ENCODE peak calls at places on chromosome 13, in four cellular contexts. X is astrocyte of the hippocampus, U is dorsolateral prefrontal cortex, C is anterior cingulate cortex. S is an unnamed sample.

GRCh38 chr13:114152831-114153371 is 20.5 kb upstream of the RASA3 start:
- DNase-seq in X (no peak), U (no peak), C (no peak), S (no peak)

GRCh38 chr13:110887955-110888333 is 26.9 kb downstream of the ANKRD10 start:
- DNase-seq in X (no peak), U (no peak), C (peak), S (no peak)

GRCh38 chr13:65293530-65294198 is 1936.5 kb downstream of the PCDH9 start:
- DNase-seq in X (no peak), U (no peak), C (no peak), S (no peak)

GRCh38 chr13:113356594-113356993 is 7.3 kb downstream of the GRTP1 start:
- DNase-seq in X (no peak), U (no peak), C (no peak), S (no peak)

GRCh38 chr13:107642841-107643240 is 572.5 kb downstream of the LIG4 start:
- DNase-seq in X (no peak), U (no peak), C (no peak), S (no peak)

GRCh38 chr13:84431646-84432045 is 549.4 kb upstream of the SLITRK1 start:
- DNase-seq in X (peak), U (no peak), C (no peak), S (no peak)

GRCh38 chr13:20416223-20416622 is 109.4 kb downstream of the CRYL1 start:
- DNase-seq in X (peak), U (no peak), C (no peak), S (no peak)

GRCh38 chr13:43522788-43523187 is 264.0 kb downstream of the ENOX1 start:
- DNase-seq in X (peak), U (no peak), C (no peak), S (no peak)

GRCh38 chr13:47109028-47109427 is 212.2 kb upstream of the HTR2A start:
- DNase-seq in X (no peak), U (no peak), C (no peak), S (no peak)

GRCh38 chr13:72221276-72221962 is 354.4 kb upstream of the DACH1 start:
- DNase-seq in X (no peak), U (no peak), C (no peak), S (peak)

GRCh38 chr13:44050450-44051063 is 170.9 kb downstream of the LACC1 start:
- DNase-seq in X (peak), U (no peak), C (no peak), S (no peak)

GRCh38 chr13:25406377-25406776 is 34.6 kb downstream of the ATP8A2 start:
- DNase-seq in X (no peak), U (no peak), C (no peak), S (no peak)

GRCh38 chr13:113470073-113470472 is 16.8 kb upstream of the ADPRHL1 start:
- DNase-seq in X (no peak), U (no peak), C (no peak), S (no peak)

GRCh38 chr13:112844879-112845278 is 124.1 kb upstream of the MCF2L start:
- DNase-seq in X (no peak), U (no peak), C (no peak), S (no peak)

GRCh38 chr13:98103942-98104880 is 38.7 kb upstream of the FARP1 start:
- DNase-seq in X (peak), U (no peak), C (no peak), S (no peak)

GRCh38 chr13:84609716-84610115 is 727.4 kb upstream of the SLITRK1 start:
- DNase-seq in X (peak), U (no peak), C (no peak), S (no peak)

GRCh38 chr13:24272452-24273161 is 36.8 kb upstream of the C1QTNF9 start:
- DNase-seq in X (peak), U (no peak), C (peak), S (no peak)

GRCh38 chr13:20492641-20493040 is 33.0 kb downstream of the CRYL1 start:
- DNase-seq in X (peak), U (no peak), C (no peak), S (no peak)

GRCh38 chr13:93226623-93227279 is at the start of gene GPC6:
- DNase-seq in X (peak), U (peak), C (no peak), S (no peak)